ENCODE peak calls at places on chromosomes 1 and 21, in five cellular contexts. One of them, this sample, is unnamed.

GRCh38 chr1:33383489-33383888 is 47.4 kb downstream of the PHC2 start:
- DNase-seq in K562: no peak
- DNase-seq in H1: no peak
- DNase-seq in SK-N-SH: no peak
- DNase-seq in GM12892: no peak
- DNase-seq in this sample: no peak

GRCh38 chr1:212529211-212529731 is 79.3 kb upstream of the ATF3 start:
- DNase-seq in H1: no peak
- DNase-seq in SK-N-SH: no peak
- DNase-seq in K562: no peak
- DNase-seq in GM12892: no peak
- DNase-seq in this sample: no peak

GRCh38 chr1:107687846-107688753 is 276.9 kb downstream of the VAV3 start:
- DNase-seq in K562: no peak
- DNase-seq in GM12892: no peak
- DNase-seq in SK-N-SH: no peak
- DNase-seq in H1: no peak
- DNase-seq in this sample: no peak

GRCh38 chr21:36535618-36536241 is 55.8 kb upstream of the CLDN14 start:
- DNase-seq in H1: no peak
- DNase-seq in K562: no peak
- DNase-seq in GM12892: peak
- DNase-seq in SK-N-SH: no peak
- DNase-seq in this sample: peak

GRCh38 chr21:25466470-25466869 is 140.8 kb downstream of the MRPL39 start:
- DNase-seq in SK-N-SH: no peak
- DNase-seq in H1: no peak
- DNase-seq in K562: no peak
- DNase-seq in GM12892: no peak
- DNase-seq in this sample: no peak

GRCh38 chr1:229420765-229421164 is 13.1 kb downstream of the ACTA1 start:
- DNase-seq in SK-N-SH: no peak
- DNase-seq in GM12892: no peak
- DNase-seq in H1: no peak
- DNase-seq in K562: peak
- DNase-seq in this sample: no peak

GRCh38 chr1:174297351-174297750 is 138.0 kb downstream of the RABGAP1L start:
- DNase-seq in H1: peak
- DNase-seq in GM12892: no peak
- DNase-seq in SK-N-SH: no peak
- DNase-seq in K562: no peak
- DNase-seq in this sample: no peak

GRCh38 chr21:32297449-32297848 is 1.2 kb upstream of the MRAP start:
- DNase-seq in H1: no peak
- DNase-seq in SK-N-SH: no peak
- DNase-seq in K562: no peak
- DNase-seq in GM12892: no peak
- DNase-seq in this sample: no peak

GRCh38 chr1:74010206-74010605 is 187.8 kb downstream of the LRRIQ3 start:
- DNase-seq in H1: no peak
- DNase-seq in SK-N-SH: no peak
- DNase-seq in GM12892: no peak
- DNase-seq in K562: no peak
- DNase-seq in this sample: no peak

GRCh38 chr1:30823969-30824735 is 66.6 kb upstream of the LAPTM5 start:
- DNase-seq in SK-N-SH: peak
- DNase-seq in GM12892: peak
- DNase-seq in K562: peak
- DNase-seq in H1: peak
- DNase-seq in this sample: peak

GRCh38 chr1:225471453-225472301 is 43.8 kb upstream of the LBR start:
- DNase-seq in SK-N-SH: no peak
- DNase-seq in GM12892: no peak
- DNase-seq in H1: peak
- DNase-seq in K562: no peak
- DNase-seq in this sample: no peak

GRCh38 chr1:155892801-155893200 is 18.3 kb downstream of the RIT1 start:
- DNase-seq in K562: no peak
- DNase-seq in GM12892: no peak
- DNase-seq in H1: no peak
- DNase-seq in SK-N-SH: no peak
- DNase-seq in this sample: no peak

GRCh38 chr1:115669002-115669673 is 27.4 kb downstream of the VANGL1 start:
- DNase-seq in SK-N-SH: no peak
- DNase-seq in K562: peak
- DNase-seq in GM12892: no peak
- DNase-seq in H1: no peak
- DNase-seq in this sample: no peak

GRCh38 chr1:202012544-202013478 is 2.4 kb downstream of the ELF3 start:
- DNase-seq in GM12892: no peak
- DNase-seq in K562: no peak
- DNase-seq in H1: no peak
- DNase-seq in SK-N-SH: no peak
- DNase-seq in this sample: no peak
- TF ChIP-seq TAF1 in GM12892: no peak
- TF ChIP-seq TAF1 in K562: no peak
- TF ChIP-seq TAF1 in H1: no peak
- TF ChIP-seq TAF1 in SK-N-SH: no peak
- TF ChIP-seq TAF1 in this sample: no peak

DNA sequence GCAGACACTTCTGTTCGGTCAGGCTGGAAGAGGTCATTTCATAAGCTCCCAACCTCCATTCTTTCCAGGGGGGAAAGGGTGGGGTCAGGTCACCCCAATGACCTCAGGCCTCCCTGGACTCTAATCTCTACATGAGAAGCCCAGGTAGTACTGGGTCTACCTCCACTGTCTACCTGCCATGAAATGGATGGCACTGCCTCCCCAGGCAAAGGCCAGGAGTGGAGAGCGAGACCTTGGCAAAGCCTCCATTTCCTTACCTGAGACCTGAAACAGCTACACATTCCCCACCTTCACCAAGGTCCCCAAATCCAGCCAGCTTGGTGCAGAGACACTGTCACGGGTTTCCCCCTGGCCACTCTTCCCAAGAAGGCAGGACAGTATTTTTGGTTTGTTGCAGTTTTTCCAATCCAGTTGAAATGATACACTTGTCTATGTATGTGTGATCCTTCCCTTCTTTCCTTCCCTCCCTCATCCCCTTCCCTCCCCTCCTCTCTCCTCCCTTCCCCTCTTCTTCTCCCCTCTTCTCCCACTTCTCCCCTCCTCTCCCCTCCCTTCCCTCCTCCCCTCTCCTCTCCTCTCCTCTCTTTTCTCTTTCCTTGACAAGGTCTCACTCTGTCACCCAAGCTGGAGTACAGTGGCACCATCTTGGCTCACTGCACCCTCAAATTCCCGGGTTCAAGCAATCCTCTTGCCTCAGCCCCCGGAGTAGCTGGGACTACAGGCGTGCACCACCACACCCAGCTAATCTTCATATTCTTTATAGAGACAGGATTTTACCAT is 16.1 kb downstream of the BTG2 start:
- DNase-seq in K562: no peak
- DNase-seq in SK-N-SH: no peak
- DNase-seq in H1: no peak
- DNase-seq in GM12892: no peak
- DNase-seq in this sample: no peak
- TF ChIP-seq TAF1 in K562: no peak
- TF ChIP-seq TAF1 in SK-N-SH: no peak
- TF ChIP-seq TAF1 in H1: no peak
- TF ChIP-seq TAF1 in GM12892: no peak
- TF ChIP-seq TAF1 in this sample: no peak

DNA sequence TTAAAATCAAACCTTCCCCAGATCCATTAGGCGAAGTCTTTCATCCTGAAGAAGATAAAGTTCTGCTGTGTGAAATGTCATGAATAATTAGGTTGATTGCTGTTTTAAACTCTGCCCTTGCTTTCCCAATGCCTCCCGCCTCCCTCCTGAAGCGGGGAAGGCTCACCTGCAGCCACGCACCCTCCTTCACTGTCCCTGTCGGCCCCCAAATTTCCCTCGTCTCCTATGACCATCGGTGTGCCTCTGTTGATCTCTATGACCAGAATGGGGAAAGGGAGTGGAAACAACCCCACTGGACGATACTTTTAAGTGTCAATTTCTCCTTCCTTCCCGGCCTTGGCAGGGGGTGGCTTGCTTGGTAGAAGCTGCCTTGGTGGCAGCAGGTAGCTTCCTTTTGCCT is 35.1 kb downstream of the LHX4 start:
- DNase-seq in GM12892: no peak
- DNase-seq in H1: no peak
- DNase-seq in SK-N-SH: no peak
- DNase-seq in K562: no peak
- DNase-seq in this sample: no peak
- TF ChIP-seq TAF1 in GM12892: no peak
- TF ChIP-seq TAF1 in H1: no peak
- TF ChIP-seq TAF1 in SK-N-SH: no peak
- TF ChIP-seq TAF1 in K562: no peak
- TF ChIP-seq TAF1 in this sample: no peak

DNA sequence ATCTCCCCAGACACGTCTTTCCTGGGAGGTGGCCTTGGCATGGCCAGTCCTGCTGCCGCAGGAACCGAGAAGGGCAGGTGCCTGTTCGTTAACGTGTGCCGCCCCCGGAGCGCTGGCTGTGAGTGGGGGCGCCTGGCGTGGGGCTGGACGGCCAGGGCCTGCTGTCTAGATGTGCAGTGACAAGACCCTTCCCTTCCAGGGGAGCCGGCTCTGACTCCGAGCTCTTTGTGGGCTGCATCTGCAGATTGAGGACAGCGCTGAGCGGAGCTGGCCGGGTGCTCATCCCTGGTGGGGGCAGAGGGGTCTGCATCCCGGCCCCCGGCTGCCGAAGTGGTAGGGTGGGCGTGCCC is 13.0 kb downstream of the COL18A1 start:
- DNase-seq in H1: no peak
- DNase-seq in SK-N-SH: no peak
- DNase-seq in GM12892: no peak
- DNase-seq in K562: no peak
- DNase-seq in this sample: no peak
- TF ChIP-seq TAF1 in H1: no peak
- TF ChIP-seq TAF1 in SK-N-SH: no peak
- TF ChIP-seq TAF1 in GM12892: no peak
- TF ChIP-seq TAF1 in K562: no peak
- TF ChIP-seq TAF1 in this sample: no peak

DNA sequence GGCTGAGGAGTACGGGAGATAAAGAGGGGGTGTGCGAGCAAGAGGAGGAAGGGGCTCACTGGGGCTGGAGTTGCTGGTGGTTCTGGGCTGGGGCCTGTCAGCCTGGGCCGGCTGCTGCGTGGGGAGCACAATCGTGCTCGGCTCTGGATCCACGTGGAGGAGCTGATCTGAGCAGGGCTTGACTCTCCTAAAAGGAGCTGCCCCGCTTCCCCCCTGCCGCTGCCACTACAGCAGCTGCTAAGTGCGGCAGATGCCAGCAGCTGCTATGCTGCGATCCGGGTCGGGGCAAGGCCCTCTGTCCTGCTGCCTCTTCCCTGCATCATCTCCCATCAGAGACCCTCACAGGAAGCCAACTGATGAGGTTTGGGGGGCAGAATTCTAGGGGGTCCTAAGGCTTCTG is 165.9 kb downstream of the PCBP3 start:
- DNase-seq in K562: no peak
- DNase-seq in GM12892: no peak
- DNase-seq in H1: no peak
- DNase-seq in SK-N-SH: no peak
- DNase-seq in this sample: no peak
- TF ChIP-seq TAF1 in K562: no peak
- TF ChIP-seq TAF1 in GM12892: no peak
- TF ChIP-seq TAF1 in H1: no peak
- TF ChIP-seq TAF1 in SK-N-SH: no peak
- TF ChIP-seq TAF1 in this sample: no peak

GRCh38 chr1:148264374-148265276 is 112.5 kb upstream of the NBPF11 start:
- DNase-seq in K562: peak
- DNase-seq in H1: peak
- DNase-seq in GM12892: no peak
- DNase-seq in SK-N-SH: no peak
- DNase-seq in this sample: no peak

GRCh38 chr1:148263128-148263905 is 111.2 kb upstream of the NBPF11 start:
- DNase-seq in SK-N-SH: peak
- DNase-seq in K562: peak
- DNase-seq in H1: peak
- DNase-seq in GM12892: peak
- DNase-seq in this sample: peak

GRCh38 chr1:148263906-148264255 is 111.8 kb upstream of the NBPF11 start:
- DNase-seq in H1: peak
- DNase-seq in K562: no peak
- DNase-seq in GM12892: no peak
- DNase-seq in SK-N-SH: no peak
- DNase-seq in this sample: no peak
- TF ChIP-seq TAF1 in H1: no peak
- TF ChIP-seq TAF1 in K562: no peak
- TF ChIP-seq TAF1 in GM12892: no peak
- TF ChIP-seq TAF1 in SK-N-SH: no peak
- TF ChIP-seq TAF1 in this sample: no peak

GRCh38 chr1:22592919-22593790 is 29.9 kb downstream of the EPHA8 start:
- DNase-seq in K562: no peak
- DNase-seq in H1: peak
- DNase-seq in GM12892: no peak
- DNase-seq in SK-N-SH: no peak
- DNase-seq in this sample: no peak
- TF ChIP-seq TAF1 in K562: no peak
- TF ChIP-seq TAF1 in H1: no peak
- TF ChIP-seq TAF1 in GM12892: no peak
- TF ChIP-seq TAF1 in SK-N-SH: no peak
- TF ChIP-seq TAF1 in this sample: no peak

GRCh38 chr1:182348916-182349747 is 42.5 kb downstream of the GLUL start:
- DNase-seq in H1: no peak
- DNase-seq in K562: no peak
- DNase-seq in GM12892: no peak
- DNase-seq in SK-N-SH: no peak
- DNase-seq in this sample: no peak
- TF ChIP-seq TAF1 in H1: no peak
- TF ChIP-seq TAF1 in K562: no peak
- TF ChIP-seq TAF1 in GM12892: no peak
- TF ChIP-seq TAF1 in SK-N-SH: no peak
- TF ChIP-seq TAF1 in this sample: no peak

DNA sequence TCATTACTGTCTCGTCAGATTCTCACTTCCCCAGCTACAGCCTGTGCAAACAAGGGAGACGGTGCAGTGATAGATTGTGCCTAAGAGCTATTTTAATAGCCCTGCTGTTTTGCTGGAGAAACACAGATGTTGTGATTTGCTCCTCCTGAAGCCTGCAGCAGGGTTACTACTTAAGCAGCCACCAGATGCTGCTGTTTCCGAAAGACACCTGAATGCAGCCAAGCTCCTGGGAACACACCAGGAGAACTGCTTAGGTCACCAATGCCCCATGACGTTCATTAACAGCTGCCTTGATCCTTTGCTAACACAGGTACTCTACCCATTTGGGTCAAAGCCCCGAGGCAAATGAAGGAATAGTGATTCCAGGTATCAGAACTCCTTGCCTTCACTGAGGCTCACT is 411.8 kb upstream of the DAB1 start:
- DNase-seq in GM12892: no peak
- DNase-seq in SK-N-SH: no peak
- DNase-seq in H1: no peak
- DNase-seq in K562: no peak
- DNase-seq in this sample: no peak
- TF ChIP-seq TAF1 in GM12892: no peak
- TF ChIP-seq TAF1 in SK-N-SH: no peak
- TF ChIP-seq TAF1 in H1: no peak
- TF ChIP-seq TAF1 in K562: no peak
- TF ChIP-seq TAF1 in this sample: no peak